ENCODE peak calls at places on chromosomes 1 and 21, in eight cellular contexts. One of them, this sample, is unnamed.

GRCh38 chr1:48693674-48694347 is 82.9 kb downstream of the BEND5 start:
- DNase-seq in RPMI7951: no peak
- DNase-seq in Ammon's horn: no peak
- DNase-seq in stimulated activated CD4-positive, alpha-beta T cell treated with anti-CD3 and anti-CD28 coated beads, Interleukin-4, amount 100 ng/mL, for 1 hour: no peak
- DNase-seq in KG1: no peak
- DNase-seq in EL: no peak
- DNase-seq in amniotic stem cell: no peak
- DNase-seq in pancreas: no peak
- DNase-seq in this sample: no peak

GRCh38 chr1:203692565-203693470 is 66.2 kb downstream of the ATP2B4 start:
- DNase-seq in RPMI7951: peak; percentile 97
- DNase-seq in Ammon's horn: peak; percentile 37
- DNase-seq in stimulated activated CD4-positive, alpha-beta T cell treated with anti-CD3 and anti-CD28 coated beads, Interleukin-4, amount 100 ng/mL, for 1 hour: no peak
- DNase-seq in KG1: no peak
- DNase-seq in EL: peak; percentile 98
- DNase-seq in amniotic stem cell: peak; percentile 79
- DNase-seq in pancreas: peak; percentile 82
- DNase-seq in this sample: peak; percentile 90

GRCh38 chr1:212024469-212025149 is 10.7 kb downstream of the INTS7 start:
- DNase-seq in RPMI7951: no peak
- DNase-seq in Ammon's horn: no peak
- DNase-seq in stimulated activated CD4-positive, alpha-beta T cell treated with anti-CD3 and anti-CD28 coated beads, Interleukin-4, amount 100 ng/mL, for 1 hour: no peak
- DNase-seq in KG1: no peak
- DNase-seq in EL: no peak
- DNase-seq in amniotic stem cell: no peak
- DNase-seq in pancreas: no peak
- DNase-seq in this sample: no peak

GRCh38 chr1:101144868-101145808 is 91.7 kb upstream of the S1PR1 start:
- DNase-seq in RPMI7951: no peak
- DNase-seq in Ammon's horn: no peak
- DNase-seq in stimulated activated CD4-positive, alpha-beta T cell treated with anti-CD3 and anti-CD28 coated beads, Interleukin-4, amount 100 ng/mL, for 1 hour: no peak
- DNase-seq in KG1: no peak
- DNase-seq in EL: no peak
- DNase-seq in amniotic stem cell: no peak
- DNase-seq in pancreas: no peak
- DNase-seq in this sample: no peak

GRCh38 chr21:20720623-20721022 is 277.6 kb upstream of the NCAM2 start:
- DNase-seq in RPMI7951: no peak
- DNase-seq in Ammon's horn: no peak
- DNase-seq in stimulated activated CD4-positive, alpha-beta T cell treated with anti-CD3 and anti-CD28 coated beads, Interleukin-4, amount 100 ng/mL, for 1 hour: no peak
- DNase-seq in KG1: no peak
- DNase-seq in EL: no peak
- DNase-seq in amniotic stem cell: no peak
- DNase-seq in pancreas: no peak
- DNase-seq in this sample: no peak

GRCh38 chr21:26106562-26106961 is 64.0 kb downstream of the APP start:
- DNase-seq in RPMI7951: peak; percentile 41
- DNase-seq in Ammon's horn: no peak
- DNase-seq in stimulated activated CD4-positive, alpha-beta T cell treated with anti-CD3 and anti-CD28 coated beads, Interleukin-4, amount 100 ng/mL, for 1 hour: no peak
- DNase-seq in KG1: no peak
- DNase-seq in EL: no peak
- DNase-seq in amniotic stem cell: no peak
- DNase-seq in pancreas: no peak
- DNase-seq in this sample: no peak

GRCh38 chr21:15254111-15254510 is 189.3 kb upstream of the NRIP1 start:
- DNase-seq in RPMI7951: no peak
- DNase-seq in Ammon's horn: no peak
- DNase-seq in stimulated activated CD4-positive, alpha-beta T cell treated with anti-CD3 and anti-CD28 coated beads, Interleukin-4, amount 100 ng/mL, for 1 hour: no peak
- DNase-seq in KG1: no peak
- DNase-seq in EL: no peak
- DNase-seq in amniotic stem cell: no peak
- DNase-seq in pancreas: no peak
- DNase-seq in this sample: no peak

GRCh38 chr1:234683856-234684632 is 74.1 kb upstream of the IRF2BP2 start:
- DNase-seq in RPMI7951: peak; percentile 86
- DNase-seq in Ammon's horn: peak; percentile 39
- DNase-seq in stimulated activated CD4-positive, alpha-beta T cell treated with anti-CD3 and anti-CD28 coated beads, Interleukin-4, amount 100 ng/mL, for 1 hour: no peak
- DNase-seq in KG1: no peak
- DNase-seq in EL: peak; percentile 68
- DNase-seq in amniotic stem cell: no peak
- DNase-seq in pancreas: peak; percentile 83
- DNase-seq in this sample: peak; percentile 64

GRCh38 chr1:205680073-205680851 is at the start of gene SLC45A3:
- DNase-seq in RPMI7951: peak; percentile 19
- DNase-seq in Ammon's horn: no peak
- DNase-seq in stimulated activated CD4-positive, alpha-beta T cell treated with anti-CD3 and anti-CD28 coated beads, Interleukin-4, amount 100 ng/mL, for 1 hour: peak; percentile 58
- DNase-seq in KG1: no peak
- DNase-seq in EL: peak; percentile 33
- DNase-seq in amniotic stem cell: no peak
- DNase-seq in pancreas: no peak
- DNase-seq in this sample: peak; percentile 48